ENCODE peak calls at places on chromosome 12, in seven cellular contexts. One of them, this sample, is unnamed.

GRCh38 chr12:25976289-25976688 is 17.8 kb downstream of the RASSF8 start:
- DNase-seq in T47D: peak
- DNase-seq in H1: no peak
- DNase-seq in HCT116: no peak
- DNase-seq in K562: no peak
- DNase-seq in HepG2: no peak
- DNase-seq in GM12878: no peak
- DNase-seq in this sample: no peak

GRCh38 chr12:41636658-41637057 is 448.5 kb downstream of the PDZRN4 start:
- DNase-seq in T47D: no peak
- DNase-seq in H1: no peak
- DNase-seq in HCT116: no peak
- DNase-seq in K562: no peak
- DNase-seq in HepG2: no peak
- DNase-seq in GM12878: no peak
- DNase-seq in this sample: no peak

GRCh38 chr12:31325524-31325875 is 450 bp downstream of the SINHCAF start:
- DNase-seq in T47D: no peak
- DNase-seq in H1: no peak
- DNase-seq in HCT116: no peak
- DNase-seq in K562: no peak
- DNase-seq in HepG2: no peak
- DNase-seq in GM12878: no peak
- DNase-seq in this sample: no peak

GRCh38 chr12:47896633-47897032 is 8.2 kb downstream of the VDR start:
- DNase-seq in T47D: peak
- DNase-seq in H1: no peak
- DNase-seq in HCT116: no peak
- DNase-seq in K562: no peak
- DNase-seq in HepG2: no peak
- DNase-seq in GM12878: no peak
- DNase-seq in this sample: no peak

GRCh38 chr12:79690156-79690605 is 583 bp downstream of the PAWR start:
- DNase-seq in T47D: peak
- DNase-seq in H1: no peak
- DNase-seq in HCT116: no peak
- DNase-seq in K562: no peak
- DNase-seq in HepG2: peak
- DNase-seq in GM12878: no peak
- DNase-seq in this sample: peak

GRCh38 chr12:117919479-117919878 is 49.3 kb downstream of the KSR2 start:
- DNase-seq in T47D: no peak
- DNase-seq in H1: no peak
- DNase-seq in HCT116: no peak
- DNase-seq in K562: no peak
- DNase-seq in HepG2: no peak
- DNase-seq in GM12878: no peak
- DNase-seq in this sample: no peak

GRCh38 chr12:49109631-49110172 is 945 bp downstream of the LMBR1L start:
- DNase-seq in T47D: no peak
- DNase-seq in H1: no peak
- DNase-seq in HCT116: no peak
- DNase-seq in K562: no peak
- DNase-seq in HepG2: no peak
- DNase-seq in GM12878: no peak
- DNase-seq in this sample: peak

GRCh38 chr12:1930816-1931597 is 12.6 kb upstream of the CACNA2D4 start:
- DNase-seq in T47D: no peak
- DNase-seq in H1: no peak
- DNase-seq in HCT116: no peak
- DNase-seq in K562: no peak
- DNase-seq in HepG2: no peak
- DNase-seq in GM12878: no peak
- DNase-seq in this sample: peak

GRCh38 chr12:14618990-14619389 is 51.3 kb upstream of the PLBD1 start:
- DNase-seq in T47D: peak
- DNase-seq in H1: no peak
- DNase-seq in HCT116: no peak
- DNase-seq in K562: peak
- DNase-seq in HepG2: no peak
- DNase-seq in GM12878: no peak
- DNase-seq in this sample: peak

GRCh38 chr12:117686911-117687377 is 281.8 kb downstream of the KSR2 start:
- DNase-seq in T47D: no peak
- DNase-seq in H1: no peak
- DNase-seq in HCT116: peak
- DNase-seq in K562: no peak
- DNase-seq in HepG2: peak
- DNase-seq in GM12878: no peak
- DNase-seq in this sample: peak

GRCh38 chr12:55637467-55637866 is 775 bp downstream of the OR10P1 start:
- DNase-seq in T47D: no peak
- DNase-seq in H1: no peak
- DNase-seq in HCT116: no peak
- DNase-seq in K562: no peak
- DNase-seq in HepG2: no peak
- DNase-seq in GM12878: no peak
- DNase-seq in this sample: no peak

GRCh38 chr12:98736352-98737326 is 91.5 kb downstream of the APAF1 start:
- DNase-seq in T47D: peak
- DNase-seq in H1: no peak
- DNase-seq in HCT116: no peak
- DNase-seq in K562: peak
- DNase-seq in HepG2: peak
- DNase-seq in GM12878: no peak
- DNase-seq in this sample: peak

GRCh38 chr12:124993568-124994434 is at the start of gene BRI3BP:
- DNase-seq in T47D: peak
- DNase-seq in H1: no peak
- DNase-seq in HCT116: no peak
- DNase-seq in K562: peak
- DNase-seq in HepG2: peak
- DNase-seq in GM12878: no peak
- DNase-seq in this sample: peak

GRCh38 chr12:44930972-44931600 is 55.0 kb upstream of the NELL2 start:
- DNase-seq in T47D: peak
- DNase-seq in H1: no peak
- DNase-seq in HCT116: peak
- DNase-seq in K562: peak
- DNase-seq in HepG2: peak
- DNase-seq in GM12878: no peak
- DNase-seq in this sample: peak

GRCh38 chr12:69726922-69727321 is 11.7 kb upstream of the RAB3IP start:
- DNase-seq in T47D: no peak
- DNase-seq in H1: no peak
- DNase-seq in HCT116: no peak
- DNase-seq in K562: no peak
- DNase-seq in HepG2: no peak
- DNase-seq in GM12878: no peak
- DNase-seq in this sample: no peak

GRCh38 chr12:5451251-5451650 is 19.3 kb downstream of the NTF3 start:
- DNase-seq in T47D: no peak
- DNase-seq in H1: no peak
- DNase-seq in HCT116: no peak
- DNase-seq in K562: no peak
- DNase-seq in HepG2: no peak
- DNase-seq in GM12878: no peak
- DNase-seq in this sample: no peak

GRCh38 chr12:124422142-124422569 is 127.3 kb downstream of the RFLNA start:
- DNase-seq in T47D: no peak
- DNase-seq in H1: no peak
- DNase-seq in HCT116: no peak
- DNase-seq in K562: peak
- DNase-seq in HepG2: no peak
- DNase-seq in GM12878: no peak
- DNase-seq in this sample: no peak

GRCh38 chr12:106369624-106370346 is 12.2 kb downstream of the POLR3B start:
- DNase-seq in T47D: no peak
- DNase-seq in H1: no peak
- DNase-seq in HCT116: no peak
- DNase-seq in K562: no peak
- DNase-seq in HepG2: no peak
- DNase-seq in GM12878: no peak
- DNase-seq in this sample: no peak

GRCh38 chr12:43009307-43009706 is 419.8 kb upstream of the PRICKLE1 start:
- DNase-seq in T47D: no peak
- DNase-seq in H1: no peak
- DNase-seq in HCT116: no peak
- DNase-seq in K562: peak
- DNase-seq in HepG2: no peak
- DNase-seq in GM12878: no peak
- DNase-seq in this sample: peak

GRCh38 chr12:124410354-124411175 is 115.7 kb downstream of the RFLNA start:
- DNase-seq in T47D: no peak
- DNase-seq in H1: no peak
- DNase-seq in HCT116: no peak
- DNase-seq in K562: no peak
- DNase-seq in HepG2: no peak
- DNase-seq in GM12878: no peak
- DNase-seq in this sample: peak

GRCh38 chr12:29796823-29797263 is 13.1 kb upstream of the TMTC1 start:
- DNase-seq in T47D: peak
- DNase-seq in H1: no peak
- DNase-seq in HCT116: peak
- DNase-seq in K562: no peak
- DNase-seq in HepG2: no peak
- DNase-seq in GM12878: no peak
- DNase-seq in this sample: no peak

GRCh38 chr12:95216704-95217376 is 427 bp downstream of the FGD6 start:
- DNase-seq in T47D: peak
- DNase-seq in H1: no peak
- DNase-seq in HCT116: no peak
- DNase-seq in K562: no peak
- DNase-seq in HepG2: peak
- DNase-seq in GM12878: no peak
- DNase-seq in this sample: peak

GRCh38 chr12:132153501-132154340 is 9.5 kb downstream of the NOC4L start:
- DNase-seq in T47D: peak
- DNase-seq in H1: peak
- DNase-seq in HCT116: no peak
- DNase-seq in K562: peak
- DNase-seq in HepG2: peak
- DNase-seq in GM12878: peak
- DNase-seq in this sample: peak

GRCh38 chr12:45730842-45731336 is 1.4 kb downstream of the ARID2 start:
- DNase-seq in T47D: peak
- DNase-seq in H1: no peak
- DNase-seq in HCT116: no peak
- DNase-seq in K562: peak
- DNase-seq in HepG2: peak
- DNase-seq in GM12878: no peak
- DNase-seq in this sample: no peak

DNA sequence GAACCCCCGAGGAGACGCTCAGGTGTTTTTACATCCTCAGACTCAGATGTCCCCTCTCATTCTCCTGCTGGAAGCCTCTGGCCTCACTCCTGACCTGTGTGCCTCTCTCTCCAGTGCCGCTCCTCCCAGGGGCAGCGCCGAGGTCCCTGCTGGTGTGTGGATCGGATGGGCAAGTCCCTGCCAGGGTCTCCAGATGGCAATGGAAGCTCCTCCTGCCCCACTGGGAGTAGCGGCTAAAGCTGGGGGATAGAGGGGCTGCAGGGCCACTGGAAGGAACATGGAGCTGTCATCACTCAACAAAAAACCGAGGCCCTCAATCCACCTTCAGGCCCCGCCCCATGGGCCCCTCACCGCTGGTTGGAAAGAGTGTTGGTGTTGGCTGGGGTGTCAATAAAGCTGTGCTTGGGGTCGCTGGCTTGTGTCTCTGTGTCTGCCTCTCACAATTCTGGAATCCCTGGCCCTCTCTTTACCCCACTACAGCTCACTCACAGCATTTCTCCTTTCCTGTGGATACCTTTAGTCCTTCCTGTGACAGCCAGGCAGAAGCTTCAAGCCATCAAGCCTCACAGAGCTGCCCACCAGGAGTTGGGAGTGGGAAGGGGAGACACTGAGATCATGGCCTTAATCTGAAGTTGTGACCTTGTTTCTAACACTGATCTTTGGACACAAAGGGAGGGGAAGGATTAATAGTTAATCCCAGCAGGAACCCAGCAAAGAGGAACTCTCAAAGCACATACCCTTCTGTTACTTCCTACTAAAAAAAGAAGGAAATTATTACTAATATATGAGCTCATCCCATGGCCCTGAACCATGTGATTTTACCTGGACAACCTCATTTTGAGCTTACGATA is 1.1 kb upstream of the SOAT2 start:
- DNase-seq in T47D: no peak
- DNase-seq in H1: no peak
- DNase-seq in HCT116: no peak
- DNase-seq in K562: no peak
- DNase-seq in HepG2: peak
- DNase-seq in GM12878: no peak
- DNase-seq in this sample: no peak
- TF ChIP-seq JUND in T47D: no peak
- TF ChIP-seq JUND in H1: no peak
- TF ChIP-seq JUND in HCT116: no peak
- TF ChIP-seq JUND in K562: no peak
- TF ChIP-seq JUND in HepG2: no peak
- TF ChIP-seq JUND in GM12878: no peak
- TF ChIP-seq JUND in this sample: no peak

GRCh38 chr12:58564721-58565120 is 355.6 kb downstream of the LRIG3 start:
- DNase-seq in T47D: no peak
- DNase-seq in H1: no peak
- DNase-seq in HCT116: no peak
- DNase-seq in K562: no peak
- DNase-seq in HepG2: no peak
- DNase-seq in GM12878: no peak
- DNase-seq in this sample: no peak
- TF ChIP-seq JUND in T47D: no peak
- TF ChIP-seq JUND in H1: no peak
- TF ChIP-seq JUND in HCT116: no peak
- TF ChIP-seq JUND in K562: no peak
- TF ChIP-seq JUND in HepG2: no peak
- TF ChIP-seq JUND in GM12878: no peak
- TF ChIP-seq JUND in this sample: no peak

GRCh38 chr12:121582583-121583333 is 1.9 kb upstream of the KDM2B start:
- DNase-seq in T47D: no peak
- DNase-seq in H1: peak
- DNase-seq in HCT116: no peak
- DNase-seq in K562: peak
- DNase-seq in HepG2: peak
- DNase-seq in GM12878: no peak
- DNase-seq in this sample: no peak
- TF ChIP-seq JUND in T47D: no peak
- TF ChIP-seq JUND in H1: peak
- TF ChIP-seq JUND in HCT116: no peak
- TF ChIP-seq JUND in K562: peak
- TF ChIP-seq JUND in HepG2: no peak
- TF ChIP-seq JUND in GM12878: no peak
- TF ChIP-seq JUND in this sample: no peak

DNA sequence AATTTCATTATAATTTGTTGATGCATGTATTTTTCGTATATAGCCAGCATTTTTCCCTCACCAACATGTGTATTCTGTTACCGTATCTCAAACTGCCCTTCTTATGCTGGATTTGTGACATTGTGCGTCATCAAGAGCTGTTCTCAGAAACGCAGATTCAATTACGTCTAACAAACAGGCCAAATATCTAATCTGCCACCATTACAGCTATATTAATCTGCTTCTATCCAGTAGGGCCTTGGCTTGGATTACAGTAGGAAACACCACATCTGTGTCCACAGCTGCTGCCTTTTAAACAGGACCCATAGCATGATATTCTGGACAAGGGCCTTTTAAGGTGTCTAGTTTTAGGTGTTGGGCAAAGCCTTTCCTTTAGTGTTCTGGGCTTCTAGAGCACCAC is 140.6 kb downstream of the PDE3A start:
- DNase-seq in T47D: no peak
- DNase-seq in H1: no peak
- DNase-seq in HCT116: no peak
- DNase-seq in K562: no peak
- DNase-seq in HepG2: no peak
- DNase-seq in GM12878: no peak
- DNase-seq in this sample: peak
- TF ChIP-seq JUND in T47D: no peak
- TF ChIP-seq JUND in H1: no peak
- TF ChIP-seq JUND in HCT116: no peak
- TF ChIP-seq JUND in K562: no peak
- TF ChIP-seq JUND in HepG2: no peak
- TF ChIP-seq JUND in GM12878: no peak
- TF ChIP-seq JUND in this sample: no peak

This sample was measured in SK-N-SH.